ENCODE peak calls at places on chromosomes 13 and 19, in seven cellular contexts. J is tibial nerve, I is upper lobe of right lung, Q is breast epithelium, B is left ventricle myocardium inferior, U is RWPE2, P is lung. S is an unnamed sample. For H3K4me1, the result is how much of the 10 kb centered on the place peaks cover.

GRCh38 chr19:47489072-47489914 is 5.3 kb upstream of the KPTN start:
- DNase-seq in U (no peak), Q (no peak), J (no peak), I (peak), B (no peak), P (no peak), S (no peak)

GRCh38 chr19:17926044-17926443 is 6.8 kb upstream of the CCDC124 start:
- DNase-seq in P (no peak), U (no peak), B (no peak), Q (no peak), J (no peak), I (no peak), S (no peak)

GRCh38 chr13:62119739-62120700 is 704.4 kb upstream of the PCDH20 start:
- DNase-seq in J (no peak), P (no peak), B (no peak), Q (no peak), U (no peak), I (no peak), S (no peak)

GRCh38 chr13:97249093-97249787 is 27.1 kb downstream of the MBNL2 start:
- DNase-seq in U (no peak), I (no peak), B (no peak), P (no peak), Q (no peak), J (no peak), S (no peak)

GRCh38 chr19:18206018-18206417 is 2.2 kb upstream of the RAB3A start:
- DNase-seq in B (no peak), J (no peak), I (no peak), U (no peak), P (no peak), Q (no peak), S (no peak)

GRCh38 chr13:101611491-101612475 is 159.3 kb downstream of the ITGBL1 start:
- DNase-seq in P (no peak), U (no peak), J (no peak), Q (no peak), B (no peak), I (no peak), S (no peak)

GRCh38 chr13:100473087-100473486 is 115.5 kb downstream of the GGACT start:
- DNase-seq in Q (no peak), B (no peak), P (no peak), I (no peak), J (no peak), U (no peak), S (no peak)

GRCh38 chr19:35879770-35880317 is 11.5 kb downstream of the APLP1 start:
- DNase-seq in J (peak), B (peak), P (peak), I (peak), Q (peak), U (peak), S (peak)

GRCh38 chr19:43519436-43520088 is 7.4 kb downstream of the ETHE1 start:
- DNase-seq in I (peak), Q (peak), P (peak), B (peak), J (peak), U (no peak), S (peak)

GRCh38 chr19:29365836-29366417 is 153.0 kb upstream of the UQCRFS1 start:
- DNase-seq in I (no peak), Q (no peak), B (no peak), U (no peak), J (no peak), P (no peak), S (peak)

GRCh38 chr13:88622362-88622973 is 951.3 kb downstream of the SLITRK5 start:
- DNase-seq in Q (no peak), P (no peak), I (no peak), U (no peak), B (no peak), J (no peak), S (no peak)

GRCh38 chr19:3507371-3508120 is 1.4 kb downstream of the FZR1 start:
- DNase-seq in J (no peak), B (no peak), P (no peak), Q (peak), U (no peak), I (no peak), S (peak)

GRCh38 chr13:46522692-46523040 is 30.3 kb upstream of the LRCH1 start:
- DNase-seq in U (no peak), I (no peak), P (no peak), Q (no peak), J (no peak), B (no peak), S (no peak)

GRCh38 chr19:35484637-35485036 is 5.6 kb downstream of the KRTDAP start:
- DNase-seq in P (no peak), I (no peak), U (no peak), Q (no peak), B (no peak), J (no peak), S (no peak)

GRCh38 chr13:62512194-62513141 is 1096.8 kb upstream of the PCDH20 start:
- DNase-seq in I (peak), J (no peak), P (no peak), U (no peak), B (no peak), Q (no peak), S (no peak)

GRCh38 chr13:27868639-27869435 is 51.0 kb upstream of the PDX1 start:
- DNase-seq in J (no peak), B (no peak), Q (no peak), I (no peak), P (no peak), U (no peak), S (no peak)

GRCh38 chr13:108917581-108917980 is 288.2 kb downstream of the MYO16 start:
- DNase-seq in I (no peak), U (no peak), B (no peak), J (no peak), Q (no peak), P (no peak), S (no peak)

GRCh38 chr19:10402441-10403038 is 802 bp downstream of the CDC37 start:
- DNase-seq in J (no peak), B (peak), I (no peak), U (no peak), Q (no peak), P (no peak), S (no peak)

GRCh38 chr19:46714523-46715106 is 2.3 kb downstream of the PRKD2 start:
- DNase-seq in U (no peak), J (no peak), P (no peak), I (no peak), B (no peak), Q (no peak), S (no peak)

GRCh38 chr19:53597023-53597422 is 34.8 kb upstream of the DPRX start:
- DNase-seq in B (no peak), J (no peak), P (no peak), Q (peak), U (no peak), I (no peak), S (no peak)

GRCh38 chr13:25085125-25085742 is 10.7 kb upstream of the PABPC3 start:
- DNase-seq in J (peak), U (no peak), P (no peak), B (no peak), I (no peak), Q (no peak), S (no peak)

GRCh38 chr13:25300861-25301346 is 521 bp upstream of the NUP58 start:
- DNase-seq in I (peak), U (no peak), P (peak), Q (no peak), J (no peak), B (peak), S (no peak)

GRCh38 chr19:35592226-35592625 is 6.3 kb downstream of the PMIS2 start:
- DNase-seq in J (no peak), I (no peak), P (no peak), Q (no peak), U (no peak), B (no peak), S (no peak)

GRCh38 chr19:41882568-41883462 is at the start of gene ARHGEF1:
- DNase-seq in Q (no peak), B (peak), I (peak), P (peak), U (peak), J (no peak), S (no peak)

GRCh38 chr13:113935081-113935511 is 38.8 kb downstream of the C13orf46 start:
- DNase-seq in J (no peak), B (no peak), P (no peak), Q (no peak), I (peak), U (peak), S (no peak)

GRCh38 chr19:38335949-38336637 is 463 bp downstream of the CATSPERG start:
- DNase-seq in J (peak), U (peak), B (peak), I (peak), P (peak), Q (peak), S (peak)

GRCh38 chr13:113421673-113422270 is 31.5 kb downstream of the ADPRHL1 start:
- DNase-seq in J (peak), U (no peak), P (no peak), I (no peak), Q (no peak), B (no peak), S (no peak)

GRCh38 chr19:3986260-3987041 is 1.2 kb upstream of the EEF2 start:
- DNase-seq in Q (peak), J (peak), I (no peak), U (no peak), P (peak), B (no peak), S (no peak)

GRCh38 chr19:11203194-11204075 is 6.1 kb upstream of the KANK2 start:
- DNase-seq in I (peak), U (no peak), Q (peak), B (peak), P (peak), J (peak), S (peak)

GRCh38 chr19:45569619-45570421 is 14.8 kb downstream of the OPA3 start:
- DNase-seq in J (no peak), I (no peak), U (no peak), B (peak), Q (no peak), P (peak), S (no peak)

GRCh38 chr19:47461876-47462275 is 9.8 kb downstream of the SLC8A2 start:
- DNase-seq in P (no peak), B (no peak), Q (no peak), J (no peak), I (no peak), U (no peak), S (no peak)

GRCh38 chr19:12985049-12985776 is 10.1 kb upstream of the NFIX start:
- DNase-seq in I (no peak), B (peak), P (no peak), Q (peak), J (peak), U (no peak), S (peak)

GRCh38 chr13:102978168-102978567 is 88.0 kb downstream of the SLC10A2 start:
- DNase-seq in J (no peak), P (no peak), Q (no peak), U (no peak), B (no peak), I (no peak), S (no peak)

GRCh38 chr19:38303517-38304351 is at the start of gene C19orf33:
- DNase-seq in I (peak), J (no peak), Q (peak), B (peak), U (peak), P (peak), S (no peak)

GRCh38 chr13:50410921-50411712 is 395.9 kb downstream of the KCNRG start:
- DNase-seq in B (no peak), I (no peak), Q (no peak), P (peak), U (peak), J (no peak), S (no peak)

GRCh38 chr19:12754465-12755196 is 3.0 kb downstream of the BEST2 start:
- DNase-seq in B (no peak), J (no peak), I (no peak), Q (no peak), U (no peak), P (no peak), S (no peak)

GRCh38 chr19:55276720-55277430 is 3.0 kb downstream of the HSPBP1 start:
- DNase-seq in J (no peak), I (no peak), B (no peak), P (no peak), Q (no peak), U (no peak), S (no peak)
- H3K4me3 ChIP-seq in J (no peak), I (no peak), B (no peak), P (no peak), Q (no peak), U (no peak), S (no peak)

GRCh38 chr19:5625641-5626040 is 2.8 kb downstream of the SAFB start:
- DNase-seq in I (no peak), P (no peak), U (no peak), B (no peak), Q (no peak), J (no peak), S (no peak)

GRCh38 chr19:5631511-5632240 is 8.8 kb downstream of the SAFB start:
- DNase-seq in J (no peak), I (no peak), B (no peak), P (no peak), U (no peak), Q (no peak), S (no peak)

GRCh38 chr19:5627395-5627904 is 4.6 kb downstream of the SAFB start:
- DNase-seq in Q (peak), U (no peak), I (peak), P (peak), B (peak), J (peak), S (no peak)

GRCh38 chr19:5628919-5629481 is 6.1 kb downstream of the SAFB start:
- DNase-seq in J (no peak), B (no peak), P (no peak), U (no peak), Q (no peak), I (no peak), S (no peak)

DNA sequence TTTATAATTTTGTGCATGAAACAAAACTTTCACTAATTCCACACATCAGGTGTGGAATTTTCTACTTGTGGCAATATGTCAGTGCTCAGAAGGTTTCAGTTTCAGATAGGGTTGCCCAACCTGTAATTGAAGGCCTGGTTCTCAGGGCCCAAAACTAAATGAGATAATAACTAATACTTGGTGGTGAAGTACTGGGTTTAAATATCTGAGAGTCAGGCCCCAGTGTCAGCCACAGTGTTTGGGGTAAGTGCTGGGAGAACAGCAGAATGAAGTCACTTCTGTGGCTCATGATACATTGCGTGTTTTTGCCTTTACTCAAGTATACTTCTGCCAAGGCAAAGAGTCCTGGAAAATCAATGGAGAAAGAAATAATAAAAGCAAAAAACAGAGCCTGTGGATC is 5.6 kb downstream of the SAFB start:
- DNase-seq in Q (no peak), I (no peak), J (no peak), U (no peak), P (no peak), B (no peak), S (no peak)
- H3K4me1 ChIP-seq in Q (under half), I (half or more), J (under half), U (under half), P (under half), B (half or more), S (half or more)

GRCh38 chr13:32585625-32586021 is 629 bp upstream of the PDS5B start:
- DNase-seq in J (no peak), U (no peak), P (no peak), B (no peak), Q (no peak), I (no peak), S (no peak)

GRCh38 chr13:32587014-32587773 is 942 bp downstream of the PDS5B start:
- DNase-seq in B (peak), Q (peak), P (peak), U (no peak), I (peak), J (peak), S (peak)

GRCh38 chr13:32582991-32583390 is 3.3 kb upstream of the PDS5B start:
- DNase-seq in Q (no peak), J (no peak), I (no peak), B (no peak), U (no peak), P (no peak), S (no peak)

GRCh38 chr13:32587774-32588165 is 1.5 kb downstream of the PDS5B start:
- DNase-seq in J (no peak), I (no peak), P (no peak), B (no peak), Q (no peak), U (no peak), S (no peak)

DNA sequence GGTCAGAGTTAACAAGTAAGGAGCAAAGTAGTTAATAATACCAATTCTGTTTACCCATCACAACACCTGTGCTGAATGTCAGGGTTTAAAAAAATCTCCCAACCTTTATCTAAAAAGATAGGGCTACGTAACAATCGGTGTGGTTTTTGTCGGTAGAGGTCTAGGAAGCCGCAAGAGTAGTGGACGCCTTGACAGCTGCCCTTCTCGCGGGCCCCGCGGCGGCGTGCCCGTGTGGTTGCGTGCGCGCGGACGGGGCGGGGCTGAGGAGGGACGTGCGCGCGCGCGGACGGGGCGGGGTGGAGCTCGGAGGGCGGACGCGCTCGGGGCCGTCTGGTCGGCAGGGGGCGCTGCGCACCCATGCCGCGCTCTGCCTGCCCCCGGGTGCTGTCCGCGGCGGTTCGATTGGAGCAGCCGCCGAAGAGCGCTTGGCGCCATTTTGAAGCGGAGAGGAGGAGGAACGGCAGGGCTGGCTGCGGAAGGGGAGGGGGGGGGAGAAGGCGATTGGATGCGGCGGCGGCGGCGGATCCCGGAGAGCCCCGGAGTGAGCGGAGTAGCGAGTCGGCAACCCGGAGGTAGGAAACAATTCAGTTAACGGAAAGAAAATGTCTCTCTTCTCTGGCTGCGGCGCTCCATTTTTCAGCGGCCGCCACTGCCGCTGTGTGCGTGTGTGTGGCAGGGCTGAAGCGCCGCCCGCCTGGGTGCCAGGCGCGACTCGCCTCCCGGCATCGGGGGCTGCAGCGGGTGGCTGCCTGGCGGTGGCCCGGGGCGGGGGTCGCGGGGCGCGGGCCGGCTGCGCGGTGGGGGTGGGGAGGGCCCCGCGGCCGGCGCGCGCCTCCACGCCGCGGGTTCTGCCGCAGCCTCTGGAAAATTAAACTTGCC is at the start of gene PDS5B:
- DNase-seq in J (peak), U (peak), Q (peak), B (peak), P (peak), I (peak), S (peak)
- H3K4me3 ChIP-seq in J (peak), U (peak), Q (peak), B (peak), P (peak), I (peak), S (peak)

DNA sequence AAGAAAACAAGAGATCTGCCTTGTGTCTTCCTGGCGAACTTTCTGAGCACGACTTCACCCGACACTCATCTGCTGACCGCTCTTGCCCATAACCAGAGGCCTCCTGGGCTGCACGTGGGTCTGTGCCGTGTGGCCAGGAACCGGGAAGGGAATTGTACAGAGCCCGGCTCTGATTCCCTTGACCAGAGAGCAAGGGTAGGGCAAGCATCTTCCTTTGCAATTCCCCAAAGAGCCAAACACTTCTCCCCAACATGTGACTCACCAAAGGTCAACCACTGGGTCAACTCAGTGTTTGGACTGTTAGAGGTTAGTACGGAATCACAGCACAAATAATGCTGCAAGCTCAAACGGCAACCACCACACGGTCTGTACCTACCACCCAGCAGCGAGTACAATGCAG is 48.9 kb downstream of the KLF2 start:
- DNase-seq in J (peak), U (no peak), I (no peak), Q (no peak), P (no peak), B (peak), S (no peak)
- H3K4me1 ChIP-seq in J (under half), U (under half), I (under half), Q (under half), P (under half), B (half or more), S (under half)

GRCh38 chr13:70736622-70737317 is 628.5 kb upstream of the KLHL1 start:
- DNase-seq in J (no peak), P (no peak), U (no peak), I (no peak), Q (no peak), B (no peak), S (no peak)

GRCh38 chr13:70729369-70729768 is 621.1 kb upstream of the KLHL1 start:
- DNase-seq in U (no peak), P (no peak), B (no peak), Q (no peak), I (no peak), J (no peak), S (no peak)

GRCh38 chr13:70732611-70733010 is 624.4 kb upstream of the KLHL1 start:
- DNase-seq in P (no peak), I (no peak), U (no peak), B (no peak), J (no peak), Q (no peak), S (no peak)
- H3K4me3 ChIP-seq in P (no peak), I (no peak), U (no peak), B (no peak), J (no peak), Q (no peak), S (no peak)

S was measured in right atrium auricular region.